ENCODE peak calls at places on chromosomes 2 and 18, in four cellular contexts. K is astrocyte, F is PC-9, C is GM23338. P is an unnamed sample. For H3K4me1, the result is how much of the 10 kb centered on the place peaks cover.

GRCh38 chr2:135226961-135227360 is 174.9 kb downstream of the RAB3GAP1 start:
- DNase-seq in K (peak), F (no peak), C (no peak), P (no peak)

GRCh38 chr2:20563833-20564232 is 87.1 kb downstream of the HS1BP3 start:
- DNase-seq in K (peak), F (no peak), C (no peak), P (peak)

GRCh38 chr2:159226059-159226461 is 60.4 kb downstream of the WDSUB1 start:
- DNase-seq in K (peak), F (peak), C (no peak), P (peak)

GRCh38 chr2:60312618-60313017 is 240.8 kb downstream of the BCL11A start:
- DNase-seq in K (no peak), F (no peak), C (no peak), P (no peak)

GRCh38 chr2:226023383-226023782 is 623.9 kb downstream of the NYAP2 start:
- DNase-seq in K (no peak), F (no peak), C (peak), P (no peak)

GRCh38 chr2:236512902-236513433 is 56.7 kb upstream of the ACKR3 start:
- DNase-seq in K (peak), F (peak), C (peak), P (peak)

GRCh38 chr18:33720133-33720532 is 142.1 kb downstream of the ASXL3 start:
- DNase-seq in K (peak), F (no peak), C (no peak), P (no peak)

GRCh38 chr2:159091981-159092380 is 123.5 kb downstream of the TANC1 start:
- DNase-seq in K (no peak), F (no peak), C (no peak), P (no peak)

GRCh38 chr2:188089896-188090295 is 201.8 kb upstream of the GULP1 start:
- DNase-seq in K (peak), F (no peak), C (no peak), P (no peak)

GRCh38 chr2:6845312-6845711 is 20.4 kb downstream of the CMPK2 start:
- DNase-seq in K (peak), F (no peak), C (peak), P (no peak)

GRCh38 chr18:8176105-8176504 is 433.1 kb upstream of the RAB12 start:
- DNase-seq in K (no peak), F (no peak), C (no peak), P (no peak)

GRCh38 chr18:24773101-24773500 is 312.7 kb downstream of the HRH4 start:
- DNase-seq in K (no peak), F (no peak), C (no peak), P (peak)

GRCh38 chr18:24778810-24779418 is 318.5 kb downstream of the HRH4 start:
- DNase-seq in K (no peak), F (no peak), C (no peak), P (no peak)
- H2AFZ ChIP-seq in K (no peak), F (no peak), C (no peak), P (no peak)

DNA sequence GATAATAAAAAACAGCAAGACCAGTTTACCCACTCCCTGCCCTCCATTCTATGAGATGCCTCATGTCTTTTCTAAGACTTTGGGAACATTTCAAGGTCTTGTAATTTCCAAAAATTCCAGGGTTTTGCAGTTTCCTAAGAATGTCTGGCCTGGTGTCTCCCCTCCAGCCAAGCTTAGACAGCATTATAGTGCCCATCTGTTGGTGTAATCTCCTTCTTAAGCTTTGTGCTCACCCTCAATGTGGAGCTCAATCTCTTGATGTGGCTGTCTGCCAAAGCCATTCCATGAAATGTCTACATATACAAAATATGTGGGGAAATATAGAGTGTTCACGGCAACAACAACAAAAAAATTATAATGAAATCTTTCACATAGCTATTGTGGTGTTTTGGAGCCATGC is 558.4 kb downstream of the PIK3C3 start:
- DNase-seq in K (no peak), F (no peak), C (no peak), P (no peak)
- H3K4me1 ChIP-seq in K (under half), F (under half), C (under half), P (under half)

DNA sequence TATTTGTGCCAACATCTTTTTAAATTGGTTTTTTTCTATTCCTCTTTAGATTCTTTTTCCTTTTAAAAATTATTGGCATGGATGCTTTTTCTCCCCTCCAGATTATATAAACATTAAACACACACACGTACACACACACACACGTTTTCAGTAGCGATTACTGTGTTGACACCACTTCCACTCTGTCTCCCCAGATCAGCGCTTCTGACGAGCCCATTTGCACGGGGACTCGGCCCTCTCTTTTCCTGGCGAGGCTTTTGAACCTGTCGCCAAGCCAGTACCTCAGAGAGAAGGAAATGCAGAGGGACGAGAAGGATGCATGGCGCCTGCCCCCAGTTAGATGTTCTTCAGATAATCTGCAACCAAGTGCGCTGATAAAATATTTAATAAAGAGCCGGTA is 1.1 kb upstream of the TBR1 start:
- DNase-seq in K (no peak), F (no peak), C (peak), P (peak)
- H2AFZ ChIP-seq in K (no peak), F (no peak), C (no peak), P (no peak)

GRCh38 chr2:101308432-101309210 is at the start of gene RNF149:
- DNase-seq in K (peak), F (peak), C (peak), P (peak)
- H3K4me1 ChIP-seq in K (under half), F (under half), C (under half), P (under half)

GRCh38 chr2:230218411-230218810 is 1.4 kb downstream of the SP110 start:
- DNase-seq in K (no peak), F (no peak), C (no peak), P (no peak)

GRCh38 chr2:230217424-230217823 is 2.4 kb downstream of the SP110 start:
- DNase-seq in K (no peak), F (no peak), C (no peak), P (no peak)

GRCh38 chr2:230221533-230221932 is 1.7 kb upstream of the SP110 start:
- DNase-seq in K (no peak), F (no peak), C (no peak), P (no peak)

GRCh38 chr2:230220347-230220969 is 674 bp upstream of the SP110 start:
- DNase-seq in K (no peak), F (no peak), C (no peak), P (peak)

GRCh38 chr2:230219419-230220331 is at the start of gene SP110:
- DNase-seq in K (peak), F (peak), C (peak), P (peak)
- H2AFZ ChIP-seq in K (peak), F (peak), C (peak), P (peak)

DNA sequence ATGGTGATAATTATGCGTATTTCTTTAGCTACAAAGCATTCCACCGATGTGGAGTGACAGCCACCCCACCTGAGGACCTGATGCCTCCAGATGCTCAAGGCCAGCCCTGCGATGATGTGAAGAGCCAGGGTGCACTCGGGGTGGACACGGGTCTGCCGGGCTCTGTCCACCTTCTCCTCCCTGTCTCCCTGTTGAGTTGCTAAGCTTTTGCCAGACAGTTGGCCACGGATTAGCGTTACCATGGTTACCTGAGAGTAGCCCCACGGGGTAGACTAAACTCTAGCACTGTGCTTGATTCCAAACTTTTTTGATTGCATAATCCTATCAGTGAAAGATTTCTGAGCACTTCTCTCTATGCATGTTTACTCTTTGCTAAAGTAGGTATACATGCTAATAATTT is 86.2 kb downstream of the SMIM21 start:
- DNase-seq in K (no peak), F (no peak), C (no peak), P (no peak)
- H3K4me1 ChIP-seq in K (under half), F (under half), C (under half), P (under half)

GRCh38 chr2:28411166-28411755 is 18.6 kb downstream of the FOSL2 start:
- DNase-seq in K (no peak), F (no peak), C (no peak), P (no peak)
- H2AFZ ChIP-seq in K (no peak), F (no peak), C (no peak), P (no peak)